ENCODE peak calls at places on chromosomes 13 and 19, in nine cellular contexts. W is T-cell; N is Calu3; X is LNCaP clone FGC; F is natural killer cell treated with Interleukin-12 subunit alpha and Interleukin-12 subunit beta and Interleukin-15 and Interleukin-18, amount 100 ng/mL, for 72 hours; R is NCI-H1092; P is kidney glomerular epithelial cell; A is lower leg skin; I is GM23338. L is an unnamed sample.

GRCh38 chr13:41740479-41740878 is 220.4 kb downstream of the VWA8 start:
- DNase-seq in W (no peak), N (no peak), X (no peak), F (no peak), R (no peak), P (no peak), A (no peak), I (no peak), L (no peak)

GRCh38 chr13:111227405-111227804 is 93.0 kb upstream of the TEX29 start:
- DNase-seq in W (no peak), N (no peak), X (no peak), F (no peak), R (no peak), P (no peak), A (no peak), I (no peak), L (no peak)

GRCh38 chr13:39317284-39317683 is 279.0 kb downstream of the NHLRC3 start:
- DNase-seq in W (no peak), N (no peak), X (no peak), F (no peak), R (no peak), P (no peak), A (peak), I (no peak), L (no peak)

GRCh38 chr19:8196271-8196908 is 12.8 kb upstream of the CERS4 start:
- DNase-seq in W (no peak), N (no peak), X (no peak), F (no peak), R (no peak), P (no peak), A (no peak), I (no peak), L (peak)

GRCh38 chr13:111359237-111359915 is 38.9 kb downstream of the TEX29 start:
- DNase-seq in W (no peak), N (no peak), X (no peak), F (no peak), R (no peak), P (no peak), A (no peak), I (peak), L (no peak)

GRCh38 chr19:16587031-16588023 is 15.1 kb upstream of the SLC35E1 start:
- DNase-seq in W (peak), N (no peak), X (no peak), F (no peak), R (no peak), P (no peak), A (no peak), I (peak), L (peak)

GRCh38 chr13:93227280-93227905 is 786 bp downstream of the GPC6 start:
- DNase-seq in W (no peak), N (no peak), X (no peak), F (no peak), R (peak), P (peak), A (no peak), I (peak), L (no peak)

GRCh38 chr13:46490129-46490528 is 62.8 kb upstream of the LRCH1 start:
- DNase-seq in W (no peak), N (no peak), X (no peak), F (no peak), R (no peak), P (no peak), A (no peak), I (no peak), L (no peak)

GRCh38 chr19:15365264-15365663 is 14.3 kb downstream of the AKAP8 start:
- DNase-seq in W (no peak), N (no peak), X (no peak), F (no peak), R (no peak), P (no peak), A (no peak), I (no peak), L (no peak)

GRCh38 chr13:85261757-85262346 is 537.4 kb downstream of the SLITRK6 start:
- DNase-seq in W (no peak), N (no peak), X (no peak), F (no peak), R (no peak), P (no peak), A (no peak), I (peak), L (no peak)

GRCh38 chr13:91482427-91482826 is 84.0 kb downstream of the GPC5 start:
- DNase-seq in W (no peak), N (no peak), X (no peak), F (no peak), R (no peak), P (peak), A (no peak), I (no peak), L (no peak)

GRCh38 chr19:55552620-55553019 is 7.3 kb upstream of the SBK3 start:
- DNase-seq in W (no peak), N (no peak), X (no peak), F (no peak), R (no peak), P (peak), A (no peak), I (no peak), L (no peak)

GRCh38 chr13:73835138-73835721 is 299.0 kb downstream of the KLF12 start:
- DNase-seq in W (no peak), N (no peak), X (peak), F (no peak), R (peak), P (peak), A (no peak), I (peak), L (peak)

GRCh38 chr19:1164684-1165531 is 9.2 kb downstream of the SBNO2 start:
- DNase-seq in W (no peak), N (no peak), X (no peak), F (peak), R (no peak), P (no peak), A (no peak), I (no peak), L (no peak)

GRCh38 chr19:7832781-7833180 is 2.8 kb downstream of the EVI5L start:
- DNase-seq in W (no peak), N (no peak), X (no peak), F (no peak), R (no peak), P (no peak), A (no peak), I (no peak), L (no peak)

GRCh38 chr19:2561221-2561620 is 85.3 kb downstream of the GADD45B start:
- DNase-seq in W (no peak), N (no peak), X (no peak), F (peak), R (no peak), P (no peak), A (no peak), I (no peak), L (no peak)

GRCh38 chr19:45863840-45864628 is at the start of gene FOXA3:
- DNase-seq in W (no peak), N (peak), X (no peak), F (peak), R (no peak), P (peak), A (no peak), I (peak), L (peak)

GRCh38 chr19:9945319-9945966 is 9.1 kb upstream of the OLFM2 start:
- DNase-seq in W (no peak), N (no peak), X (no peak), F (no peak), R (no peak), P (peak), A (peak), I (peak), L (no peak)

GRCh38 chr13:75316427-75316826 is 165.5 kb downstream of the TBC1D4 start:
- DNase-seq in W (no peak), N (no peak), X (no peak), F (no peak), R (no peak), P (no peak), A (no peak), I (no peak), L (no peak)

GRCh38 chr13:103006706-103007426 is 59.4 kb downstream of the SLC10A2 start:
- DNase-seq in W (no peak), N (no peak), X (no peak), F (no peak), R (no peak), P (no peak), A (no peak), I (no peak), L (peak)

GRCh38 chr19:42130254-42130573 is 2.0 kb downstream of the POU2F2 start:
- DNase-seq in W (no peak), N (no peak), X (no peak), F (no peak), R (no peak), P (no peak), A (no peak), I (no peak), L (no peak)

GRCh38 chr19:5621311-5621944 is 1.1 kb downstream of the SAFB2 start:
- DNase-seq in W (no peak), N (no peak), X (peak), F (no peak), R (no peak), P (no peak), A (peak), I (no peak), L (no peak)

GRCh38 chr19:48568345-48568886 is 16.4 kb downstream of the SULT2B1 start:
- DNase-seq in W (no peak), N (peak), X (no peak), F (no peak), R (no peak), P (peak), A (peak), I (peak), L (no peak)

GRCh38 chr19:42099336-42099925 is 23.5 kb downstream of the ZNF574 start:
- DNase-seq in W (no peak), N (no peak), X (no peak), F (no peak), R (no peak), P (no peak), A (no peak), I (no peak), L (no peak)

GRCh38 chr19:5536337-5536894 is 31.3 kb downstream of the TINCR start:
- DNase-seq in W (no peak), N (peak), X (no peak), F (no peak), R (peak), P (no peak), A (no peak), I (peak), L (no peak)

GRCh38 chr13:23701646-23702045 is 131.4 kb downstream of the TNFRSF19 start:
- DNase-seq in W (no peak), N (no peak), X (no peak), F (no peak), R (no peak), P (no peak), A (no peak), I (no peak), L (no peak)

GRCh38 chr13:50227356-50227755 is 212.1 kb downstream of the KCNRG start:
- DNase-seq in W (no peak), N (no peak), X (no peak), F (no peak), R (no peak), P (no peak), A (no peak), I (no peak), L (no peak)

GRCh38 chr13:21069561-21070004 is 8.2 kb upstream of the LATS2 start:
- DNase-seq in W (no peak), N (no peak), X (no peak), F (no peak), R (no peak), P (peak), A (no peak), I (no peak), L (no peak)

GRCh38 chr19:10803252-10803651 is 32.8 kb downstream of the TMED1 start:
- DNase-seq in W (no peak), N (no peak), X (no peak), F (no peak), R (no peak), P (no peak), A (no peak), I (no peak), L (no peak)

GRCh38 chr13:105474983-105475382 is 1060.5 kb downstream of the EFNB2 start:
- DNase-seq in W (no peak), N (no peak), X (no peak), F (no peak), R (no peak), P (no peak), A (no peak), I (peak), L (no peak)

GRCh38 chr13:110698689-110699088 is 7.2 kb downstream of the CARS2 start:
- DNase-seq in W (no peak), N (no peak), X (no peak), F (no peak), R (no peak), P (no peak), A (no peak), I (no peak), L (no peak)

GRCh38 chr13:79060216-79060615 is 345.8 kb downstream of the RBM26 start:
- DNase-seq in W (no peak), N (no peak), X (no peak), F (no peak), R (no peak), P (no peak), A (no peak), I (peak), L (no peak)

GRCh38 chr19:17339088-17339741 is 1.9 kb downstream of the GTPBP3 start:
- DNase-seq in W (no peak), N (peak), X (no peak), F (no peak), R (no peak), P (no peak), A (no peak), I (peak), L (peak)

GRCh38 chr13:53217221-53217620 is 188.6 kb downstream of the OLFM4 start:
- DNase-seq in W (no peak), N (no peak), X (no peak), F (no peak), R (no peak), P (no peak), A (no peak), I (no peak), L (no peak)

GRCh38 chr19:51695088-51695487 is 2.0 kb downstream of the SPACA6 start:
- DNase-seq in W (no peak), N (no peak), X (no peak), F (no peak), R (no peak), P (no peak), A (no peak), I (no peak), L (no peak)

GRCh38 chr19:19356901-19357566 is 36.4 kb downstream of the MAU2 start:
- DNase-seq in W (no peak), N (no peak), X (no peak), F (no peak), R (no peak), P (no peak), A (no peak), I (no peak), L (no peak)

GRCh38 chr19:43699506-43700367 is 16.1 kb upstream of the IRGC start:
- DNase-seq in W (no peak), N (no peak), X (no peak), F (no peak), R (no peak), P (no peak), A (no peak), I (peak), L (no peak)

GRCh38 chr19:4829001-4829712 is 2.4 kb downstream of the TICAM1 start:
- DNase-seq in W (no peak), N (peak), X (no peak), F (no peak), R (no peak), P (no peak), A (no peak), I (no peak), L (peak)

GRCh38 chr13:109156181-109156935 is 526.9 kb downstream of the MYO16 start:
- DNase-seq in W (no peak), N (no peak), X (no peak), F (no peak), R (no peak), P (peak), A (no peak), I (no peak), L (no peak)